ENCODE peak calls at places on chromosome 15, in nine cellular contexts. U, K, T, L, G, N, W, H and F are unnamed samples.

GRCh38 chr15:45205192-45205591 is 17.4 kb upstream of the SHF start:
- DNase-seq in W (no peak), G (no peak), L (peak), N (no peak), T (peak), K (peak), H (peak), U (peak), F (peak)

GRCh38 chr15:73691398-73691797 is 7.2 kb downstream of the CD276 start:
- DNase-seq in G (no peak), L (peak), W (no peak), H (no peak), T (no peak), K (peak), U (no peak), N (no peak), F (no peak)

GRCh38 chr15:75945953-75946352 is 42.3 kb downstream of the FBXO22 start:
- DNase-seq in T (no peak), N (no peak), U (no peak), H (no peak), L (no peak), G (no peak), K (peak), W (no peak), F (no peak)

GRCh38 chr15:89780601-89781000 is 4.5 kb downstream of the MESP2 start:
- DNase-seq in H (no peak), N (no peak), U (no peak), L (no peak), W (no peak), G (no peak), K (no peak), T (no peak), F (no peak)

GRCh38 chr15:67433495-67434099 is 87.3 kb upstream of the C15orf61 start:
- DNase-seq in U (peak), N (no peak), T (no peak), H (no peak), K (peak), W (no peak), L (peak), G (no peak), F (no peak)

GRCh38 chr15:91047545-91048199 is 25.3 kb upstream of the VPS33B start:
- DNase-seq in T (no peak), G (no peak), H (no peak), W (no peak), K (no peak), U (no peak), N (no peak), L (no peak), F (no peak)

GRCh38 chr15:74497584-74497983 is 36.6 kb upstream of the UBL7 start:
- DNase-seq in G (no peak), K (peak), U (no peak), N (no peak), H (no peak), L (no peak), T (no peak), W (no peak), F (no peak)

GRCh38 chr15:90376789-90377188 is 11.3 kb upstream of the IQGAP1 start:
- DNase-seq in U (no peak), G (no peak), W (no peak), L (no peak), K (no peak), N (peak), T (no peak), H (peak), F (peak)

GRCh38 chr15:100879046-100879445 is 585 bp upstream of the ALDH1A3 start:
- DNase-seq in K (no peak), N (no peak), T (no peak), W (no peak), G (no peak), H (no peak), U (peak), L (peak), F (no peak)

GRCh38 chr15:44181410-44181809 is 13.7 kb downstream of the FRMD5 start:
- DNase-seq in U (no peak), N (no peak), H (no peak), L (no peak), K (no peak), G (no peak), W (no peak), T (no peak), F (no peak)

GRCh38 chr15:81001180-81002003 is 669 bp downstream of the TLNRD1 start:
- DNase-seq in L (peak), N (peak), H (peak), G (no peak), W (peak), K (peak), T (no peak), U (peak), F (peak)

GRCh38 chr15:30963681-30964080 is 27.7 kb downstream of the MTMR10 start:
- DNase-seq in N (no peak), T (no peak), K (no peak), G (no peak), U (no peak), H (no peak), L (no peak), W (no peak), F (no peak)

GRCh38 chr15:64619880-64620839 is 155.2 kb downstream of the RBPMS2 start:
- DNase-seq in N (no peak), K (peak), H (no peak), G (no peak), T (no peak), L (no peak), U (no peak), W (no peak), F (no peak)

GRCh38 chr15:54580643-54581042 is 602.4 kb downstream of the UNC13C start:
- DNase-seq in T (no peak), K (no peak), H (no peak), W (no peak), L (no peak), N (no peak), U (no peak), G (no peak), F (no peak)

GRCh38 chr15:66613743-66614142 is 47.9 kb upstream of the LCTL start:
- DNase-seq in H (no peak), N (no peak), K (no peak), T (no peak), G (no peak), L (no peak), U (no peak), W (no peak), F (no peak)

GRCh38 chr15:69384626-69385025 is 29.5 kb upstream of the KIF23 start:
- DNase-seq in H (no peak), T (no peak), U (no peak), W (no peak), L (no peak), N (no peak), G (no peak), K (no peak), F (no peak)

GRCh38 chr15:78807359-78807758 is 3.9 kb downstream of the ADAMTS7 start:
- DNase-seq in T (no peak), H (no peak), K (no peak), G (no peak), L (no peak), W (no peak), U (no peak), N (no peak), F (no peak)

GRCh38 chr15:59941612-59942011 is 62.5 kb upstream of the FOXB1 start:
- DNase-seq in L (no peak), G (no peak), T (no peak), K (no peak), U (no peak), W (no peak), N (no peak), H (no peak), F (no peak)

GRCh38 chr15:76161153-76162049 is 101.6 kb downstream of the TMEM266 start:
- DNase-seq in U (no peak), K (no peak), H (no peak), G (no peak), L (no peak), N (no peak), W (no peak), T (no peak), F (no peak)

GRCh38 chr15:85762039-85762755 is 32.5 kb downstream of the KLHL25 start:
- DNase-seq in H (no peak), T (no peak), K (no peak), L (no peak), W (no peak), U (no peak), G (no peak), N (no peak), F (no peak)

GRCh38 chr15:81113861-81114261 is 20.2 kb upstream of the CFAP161 start:
- DNase-seq in W (no peak), T (no peak), K (peak), U (no peak), G (no peak), L (no peak), N (no peak), H (no peak), F (no peak)

GRCh38 chr15:69599271-69599670 is 146.7 kb downstream of the RPLP1 start:
- DNase-seq in W (no peak), L (no peak), H (no peak), K (no peak), N (no peak), T (no peak), U (no peak), G (no peak), F (no peak)

GRCh38 chr15:31102049-31102321 is 460 bp upstream of the TRPM1 start:
- DNase-seq in L (no peak), H (no peak), N (no peak), U (peak), G (no peak), W (no peak), T (no peak), K (no peak), F (no peak)